ENCODE peak calls at places on chromosomes 12 and 14, in five cellular contexts. F is trophoblast cell, Y is IMR-90, G is H1, S is mesenchymal stem cell. K is an unnamed sample.

GRCh38 chr14:96920820-96921219 is 123.6 kb downstream of the VRK1 start:
- DNase-seq in F (no peak), Y (no peak), G (no peak), S (no peak), K (no peak)

GRCh38 chr12:123396543-123396942 is 12.6 kb downstream of the KMT5A start:
- DNase-seq in F (no peak), Y (no peak), G (no peak), S (no peak), K (no peak)

GRCh38 chr12:63098851-63099250 is 52.1 kb downstream of the AVPR1A start:
- DNase-seq in F (no peak), Y (no peak), G (no peak), S (no peak), K (no peak)

GRCh38 chr12:68807576-68808387 is at the start of gene MDM2:
- DNase-seq in F (peak), Y (peak), G (peak), S (peak), K (peak)

GRCh38 chr12:101995684-101996083 is 66.1 kb downstream of the WASHC3 start:
- DNase-seq in F (no peak), Y (no peak), G (no peak), S (no peak), K (no peak)

GRCh38 chr14:77593501-77593911 is 22.9 kb downstream of the SPTLC2 start:
- DNase-seq in F (no peak), Y (peak), G (no peak), S (peak), K (no peak)

GRCh38 chr12:51424662-51425539 is at the start of gene SLC4A8:
- DNase-seq in F (peak), Y (peak), G (peak), S (peak), K (peak)

GRCh38 chr14:56116128-56116900 is 1.9 kb upstream of the PELI2 start:
- DNase-seq in F (no peak), Y (no peak), G (no peak), S (no peak), K (no peak)

GRCh38 chr14:50531595-50532501 is 521 bp downstream of the MAP4K5 start:
- DNase-seq in F (peak), Y (peak), G (peak), S (peak), K (peak)

GRCh38 chr12:66405395-66405794 is 103.1 kb downstream of the HELB start:
- DNase-seq in F (no peak), Y (peak), G (no peak), S (peak), K (no peak)

GRCh38 chr12:99975321-99975720 is 9.4 kb downstream of the ANKS1B start:
- DNase-seq in F (no peak), Y (no peak), G (no peak), S (no peak), K (no peak)

GRCh38 chr12:89796798-89797382 is 88.3 kb upstream of the ATP2B1 start:
- DNase-seq in F (no peak), Y (no peak), G (no peak), S (no peak), K (no peak)

GRCh38 chr14:89807905-89808304 is 146.6 kb downstream of the EFCAB11 start:
- DNase-seq in F (no peak), Y (no peak), G (no peak), S (no peak), K (no peak)

GRCh38 chr12:88946377-88946997 is 366.2 kb upstream of the KITLG start:
- DNase-seq in F (no peak), Y (peak), G (no peak), S (peak), K (no peak)

GRCh38 chr12:31363826-31364225 is 37.9 kb upstream of the SINHCAF start:
- DNase-seq in F (no peak), Y (no peak), G (no peak), S (no peak), K (no peak)

GRCh38 chr14:77027538-77028383 is 747 bp downstream of the IRF2BPL start:
- DNase-seq in F (peak), Y (peak), G (no peak), S (peak), K (peak)

GRCh38 chr12:31506907-31507306 is 84.0 kb downstream of the DENND5B start:
- DNase-seq in F (no peak), Y (peak), G (peak), S (peak), K (no peak)

GRCh38 chr14:64682173-64682710 is 22.0 kb upstream of the PLEKHG3 start:
- DNase-seq in F (no peak), Y (peak), G (no peak), S (peak), K (no peak)

GRCh38 chr12:124278389-124279101 is 16.3 kb upstream of the RFLNA start:
- DNase-seq in F (no peak), Y (no peak), G (no peak), S (no peak), K (no peak)

GRCh38 chr12:106941481-106942156 is 14.1 kb upstream of the TMEM263 start:
- DNase-seq in F (no peak), Y (no peak), G (no peak), S (no peak), K (no peak)

GRCh38 chr14:81385824-81386223 is 14.3 kb downstream of the STON2 start:
- DNase-seq in F (no peak), Y (no peak), G (no peak), S (no peak), K (no peak)

GRCh38 chr12:108573310-108573709 is 10.9 kb downstream of the ISCU start:
- DNase-seq in F (no peak), Y (no peak), G (no peak), S (no peak), K (no peak)

GRCh38 chr12:30989754-30990153 is 63.2 kb downstream of the TSPAN11 start:
- DNase-seq in F (peak), Y (no peak), G (no peak), S (no peak), K (no peak)

GRCh38 chr14:105411017-105411941 is 8.3 kb upstream of the MTA1 start:
- DNase-seq in F (peak), Y (peak), G (no peak), S (peak), K (no peak)

GRCh38 chr12:86134571-86134970 is 121.6 kb downstream of the MGAT4C start:
- DNase-seq in F (no peak), Y (peak), G (no peak), S (peak), K (no peak)

GRCh38 chr12:12153596-12153995 is 82.9 kb downstream of the BCL2L14 start:
- DNase-seq in F (no peak), Y (no peak), G (no peak), S (no peak), K (no peak)

GRCh38 chr14:92323031-92323915 is at the start of gene SLC24A4:
- DNase-seq in F (no peak), Y (no peak), G (no peak), S (peak), K (peak)

GRCh38 chr12:50925342-50925651 is 27.0 kb upstream of the HIGD1C start:
- DNase-seq in F (no peak), Y (no peak), G (no peak), S (no peak), K (no peak)

GRCh38 chr14:33592298-33592697 is 358.6 kb downstream of the EGLN3 start:
- DNase-seq in F (no peak), Y (no peak), G (no peak), S (peak), K (no peak)

GRCh38 chr12:9951026-9951652 is 19.0 kb upstream of the CLEC2A start:
- DNase-seq in F (no peak), Y (no peak), G (no peak), S (no peak), K (no peak)

GRCh38 chr12:58247633-58248032 is 306.3 kb downstream of the ATP23 start:
- DNase-seq in F (no peak), Y (no peak), G (peak), S (no peak), K (no peak)

GRCh38 chr12:68794653-68795253 is 13.2 kb upstream of the MDM2 start:
- DNase-seq in F (peak), Y (peak), G (no peak), S (peak), K (no peak)

GRCh38 chr12:68175566-68176033 is 16.1 kb upstream of the IFNG start:
- DNase-seq in F (no peak), Y (no peak), G (no peak), S (no peak), K (no peak)

GRCh38 chr14:104394606-104394910 is 185.0 kb upstream of the C14orf180 start:
- DNase-seq in F (no peak), Y (no peak), G (no peak), S (no peak), K (no peak)

DNA sequence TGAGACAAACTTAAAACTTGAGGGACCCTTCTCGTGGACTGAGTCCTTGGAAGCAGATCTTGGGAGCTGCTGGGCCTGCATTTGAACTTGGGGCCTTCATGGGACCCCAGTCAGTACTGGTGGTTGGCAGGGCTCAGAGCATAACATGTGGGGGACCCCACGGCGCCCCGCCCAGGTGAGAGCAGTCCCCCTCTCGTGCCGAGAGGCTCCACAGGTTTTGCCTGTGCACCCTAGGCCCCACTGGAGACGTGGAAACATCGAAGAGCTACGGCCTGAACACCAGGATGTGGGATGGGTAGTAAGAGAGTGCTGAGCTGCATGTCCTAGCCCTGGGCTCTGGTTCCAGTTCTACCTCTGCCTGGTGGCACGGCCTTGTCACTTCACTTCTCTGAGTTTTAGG is 84.1 kb downstream of the CACNA1C start:
- DNase-seq in F (no peak), Y (no peak), G (no peak), S (no peak), K (no peak)
- H4K91ac ChIP-seq in F (no peak), Y (no peak), G (no peak), S (no peak), K (no peak)

GRCh38 chr14:22289570-22289969 is 299.5 kb downstream of the DAD1 start:
- DNase-seq in F (no peak), Y (no peak), G (no peak), S (no peak), K (no peak)
- H2AK5ac ChIP-seq in F (no peak), Y (no peak), G (no peak), S (no peak), K (no peak)

DNA sequence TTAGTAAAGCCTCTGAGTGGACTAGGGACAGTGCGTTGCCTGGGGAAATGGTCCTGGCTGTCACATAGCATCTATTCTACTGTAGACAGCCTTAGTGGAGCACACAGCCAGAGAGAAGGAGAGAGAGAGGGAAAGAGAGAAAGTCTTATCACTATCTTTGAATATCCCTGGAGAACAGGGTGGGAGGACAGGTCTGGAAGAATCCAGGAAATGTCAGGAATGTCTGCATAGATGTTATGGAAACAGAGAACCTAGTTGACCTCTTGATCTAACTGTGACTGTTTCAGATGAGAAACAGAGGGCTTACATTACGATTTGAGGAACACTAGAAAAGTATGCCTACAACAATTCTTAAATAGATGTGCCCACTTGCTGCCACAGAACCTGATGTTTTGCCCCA is 92.8 kb downstream of the SLC15A5 start:
- DNase-seq in F (no peak), Y (no peak), G (no peak), S (no peak), K (no peak)
- H4K91ac ChIP-seq in F (no peak), Y (no peak), G (no peak), S (no peak), K (no peak)

GRCh38 chr12:53048780-53049401 is 974 bp upstream of the TNS2 start:
- DNase-seq in F (no peak), Y (peak), G (no peak), S (peak), K (no peak)

GRCh38 chr12:53049582-53050318 is at the start of gene TNS2:
- DNase-seq in F (no peak), Y (peak), G (no peak), S (peak), K (no peak)

GRCh38 chr12:53047221-53048032 is 2.4 kb upstream of the TNS2 start:
- DNase-seq in F (peak), Y (peak), G (no peak), S (peak), K (peak)

GRCh38 chr12:53046655-53047220 is 3.1 kb upstream of the TNS2 start:
- DNase-seq in F (no peak), Y (peak), G (no peak), S (peak), K (peak)

GRCh38 chr12:53048033-53048779 is 1.7 kb upstream of the TNS2 start:
- DNase-seq in F (no peak), Y (no peak), G (no peak), S (peak), K (no peak)
- H2AK5ac ChIP-seq in F (peak), Y (peak), G (peak), S (peak), K (peak)

DNA sequence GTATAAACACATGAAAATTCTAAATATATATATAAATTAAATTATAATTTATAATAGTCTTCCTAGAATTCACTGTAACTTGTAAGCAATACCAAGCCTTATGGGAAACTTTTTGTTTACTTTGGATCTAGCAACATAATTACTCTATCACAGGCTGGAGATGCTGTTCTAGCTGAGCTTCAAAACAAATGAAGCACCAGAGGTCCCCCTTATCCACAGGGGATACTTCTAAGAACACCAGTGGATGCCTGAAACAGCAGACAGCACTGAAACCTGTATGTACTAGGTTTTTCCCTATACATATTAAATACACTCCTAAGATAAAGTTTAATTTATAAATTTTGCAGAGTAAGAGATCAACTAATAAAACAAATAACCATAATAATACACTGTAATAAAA is 96.6 kb downstream of the CDK17 start:
- DNase-seq in F (no peak), Y (no peak), G (no peak), S (peak), K (no peak)
- H4K91ac ChIP-seq in F (no peak), Y (no peak), G (no peak), S (no peak), K (no peak)